ENCODE peak calls at places on chromosomes 2 and 18, in nine cellular contexts. J is mesenchymal stem cell, B is adrenal gland, K is thoracic aorta, M is heart right ventricle, T is GM23248, H is H7, L is PC-3, X is lower lobe of right lung. G is an unnamed sample. For H3K36me3, the result is how much of the 10 kb centered on the place peaks cover.

GRCh38 chr2:64558682-64559081 is 34.6 kb downstream of the AFTPH start:
- DNase-seq in X (no peak), L (no peak), T (no peak), M (no peak), B (no peak), J (no peak), K (no peak), H (no peak), G (no peak)

GRCh38 chr2:141035846-141036420 is 1094.9 kb downstream of the LRP1B start:
- DNase-seq in J (peak), B (no peak), L (no peak), K (no peak), M (no peak), H (no peak), X (no peak), T (no peak), G (no peak)

GRCh38 chr2:102241616-102242260 is 54.9 kb downstream of the IL1RL2 start:
- DNase-seq in K (no peak), L (peak), H (no peak), X (no peak), J (peak), M (no peak), B (no peak), T (no peak), G (no peak)

GRCh38 chr18:74420491-74420890 is 36.6 kb downstream of the DIPK1C start:
- DNase-seq in B (no peak), L (no peak), H (no peak), K (no peak), J (no peak), T (no peak), X (no peak), M (peak), G (peak)

GRCh38 chr2:141329949-141330348 is 800.9 kb downstream of the LRP1B start:
- DNase-seq in T (peak), M (no peak), X (no peak), K (no peak), B (no peak), J (peak), L (peak), H (no peak), G (no peak)

GRCh38 chr18:31450409-31450808 is 2.9 kb downstream of the DSG3 start:
- DNase-seq in T (no peak), M (no peak), L (no peak), K (no peak), X (no peak), H (no peak), J (no peak), B (no peak), G (no peak)

GRCh38 chr2:239832995-239833727 is 192.0 kb downstream of the NDUFA10 start:
- DNase-seq in J (no peak), H (peak), M (no peak), T (no peak), L (no peak), X (no peak), B (no peak), K (no peak), G (no peak)

GRCh38 chr2:234978466-234979203 is 26.8 kb downstream of the SH3BP4 start:
- DNase-seq in J (no peak), K (no peak), L (peak), B (no peak), M (no peak), T (peak), X (no peak), H (no peak), G (no peak)

GRCh38 chr18:44536041-44536440 is 144.6 kb upstream of the SETBP1 start:
- DNase-seq in X (no peak), K (no peak), J (no peak), B (no peak), H (no peak), L (peak), M (no peak), T (peak), G (no peak)

GRCh38 chr2:4358855-4359254 is 655.5 kb downstream of the DCDC2C start:
- DNase-seq in H (no peak), K (no peak), M (no peak), X (no peak), B (no peak), J (no peak), T (no peak), L (no peak), G (no peak)

GRCh38 chr2:224417361-224417729 is 15.4 kb upstream of the FAM124B start:
- DNase-seq in M (no peak), K (no peak), X (no peak), J (no peak), H (no peak), B (no peak), T (no peak), L (no peak), G (no peak)

GRCh38 chr2:226079677-226080076 is 680.2 kb downstream of the NYAP2 start:
- DNase-seq in H (no peak), J (peak), B (no peak), X (no peak), M (no peak), T (peak), K (no peak), L (peak), G (no peak)

GRCh38 chr2:69013837-69014796 is 1.1 kb downstream of the ANTXR1 start:
- DNase-seq in K (no peak), H (peak), M (no peak), L (peak), X (no peak), T (peak), J (peak), B (no peak), G (no peak)

GRCh38 chr2:111068435-111069058 is 52.2 kb upstream of the BCL2L11 start:
- DNase-seq in H (peak), M (no peak), T (no peak), X (no peak), B (no peak), K (no peak), L (peak), J (no peak), G (peak)

GRCh38 chr2:148817210-148817708 is 57.8 kb upstream of the KIF5C start:
- DNase-seq in K (no peak), T (no peak), L (no peak), J (peak), H (no peak), X (no peak), B (peak), M (peak), G (no peak)

GRCh38 chr2:13009027-13009426 is 292.3 kb downstream of the TRIB2 start:
- DNase-seq in L (no peak), J (peak), H (no peak), M (no peak), X (no peak), K (no peak), T (peak), B (no peak), G (no peak)

GRCh38 chr2:190340369-190340768 is 3.0 kb upstream of the INPP1 start:
- DNase-seq in L (peak), M (no peak), B (no peak), K (no peak), T (peak), X (no peak), H (peak), J (peak), G (no peak)

GRCh38 chr18:49013961-49014604 is 63.3 kb upstream of the SMAD7 start:
- DNase-seq in B (peak), J (no peak), K (no peak), L (no peak), T (no peak), M (no peak), X (peak), H (peak), G (no peak)

GRCh38 chr18:44740000-44740399 is 59.3 kb downstream of the SETBP1 start:
- DNase-seq in K (no peak), B (no peak), M (no peak), J (no peak), T (no peak), X (no peak), H (no peak), L (peak), G (no peak)

GRCh38 chr2:86052676-86053075 is 53.0 kb downstream of the POLR1A start:
- DNase-seq in K (no peak), T (no peak), J (no peak), M (no peak), L (no peak), H (peak), B (peak), X (no peak), G (no peak)

GRCh38 chr2:32947484-32948143 is 861 bp downstream of the LTBP1 start:
- DNase-seq in K (no peak), B (peak), M (peak), H (peak), L (peak), J (peak), T (peak), X (no peak), G (peak)

GRCh38 chr18:37362158-37362890 is 203.3 kb downstream of the CELF4 start:
- DNase-seq in B (peak), L (no peak), X (no peak), J (no peak), K (no peak), H (peak), M (no peak), T (no peak), G (no peak)

GRCh38 chr2:235141411-235142128 is 189.8 kb downstream of the SH3BP4 start:
- DNase-seq in X (no peak), B (no peak), M (no peak), H (no peak), T (no peak), L (no peak), K (no peak), J (no peak), G (no peak)

GRCh38 chr2:224982910-224983688 is 59.2 kb downstream of the DOCK10 start:
- DNase-seq in J (peak), H (no peak), M (no peak), B (no peak), T (peak), X (peak), L (no peak), K (no peak), G (peak)

GRCh38 chr2:191184457-191184856 is 33.7 kb upstream of the STAT4 start:
- DNase-seq in J (no peak), L (no peak), X (no peak), K (no peak), M (no peak), H (no peak), T (no peak), B (no peak), G (no peak)

GRCh38 chr2:47269316-47270232 is 114.5 kb upstream of the STPG4 start:
- DNase-seq in T (peak), H (no peak), X (peak), B (peak), K (peak), J (peak), M (peak), L (peak), G (peak)

GRCh38 chr2:99936065-99936464 is 206.3 kb downstream of the AFF3 start:
- DNase-seq in T (no peak), X (no peak), J (no peak), K (no peak), L (no peak), H (no peak), M (no peak), B (no peak), G (no peak)

GRCh38 chr2:6968319-6969100 is 51.3 kb downstream of the RNF144A start:
- DNase-seq in T (no peak), X (no peak), J (peak), K (no peak), H (peak), M (peak), L (no peak), B (no peak), G (no peak)

GRCh38 chr18:45106331-45106774 is 425.7 kb downstream of the SETBP1 start:
- DNase-seq in J (peak), M (no peak), L (peak), K (no peak), B (no peak), H (no peak), T (peak), X (no peak), G (no peak)

GRCh38 chr2:47485751-47486300 is 82.9 kb downstream of the MSH2 start:
- DNase-seq in K (no peak), L (no peak), M (no peak), X (no peak), H (no peak), J (no peak), T (peak), B (no peak), G (no peak)

GRCh38 chr2:83528746-83529145 is 930.3 kb downstream of the SUCLG1 start:
- DNase-seq in J (no peak), L (no peak), T (no peak), X (no peak), H (no peak), M (no peak), B (no peak), K (no peak), G (no peak)

GRCh38 chr2:11955883-11956282 is 209.5 kb downstream of the LPIN1 start:
- DNase-seq in H (no peak), X (no peak), J (no peak), L (no peak), K (no peak), B (no peak), M (no peak), T (no peak), G (no peak)

DNA sequence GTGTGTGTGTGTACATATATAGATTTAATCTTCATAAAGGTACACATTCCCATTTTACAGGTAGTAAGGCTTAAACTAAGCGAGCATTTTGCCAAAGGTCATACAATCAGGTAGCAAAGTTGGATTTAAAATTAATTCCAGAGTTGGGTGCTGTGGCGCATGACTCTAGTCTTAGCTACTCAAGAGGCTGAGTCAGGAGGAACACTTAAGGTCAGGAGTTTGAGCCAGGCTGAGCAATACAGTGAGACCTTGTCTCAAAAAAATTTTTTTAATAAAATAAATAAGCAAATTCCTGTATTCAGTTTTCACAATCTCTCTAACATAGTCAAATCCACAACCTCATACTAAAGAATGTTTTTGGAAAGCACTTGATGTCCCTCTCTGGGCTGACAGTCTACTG is 111.5 kb upstream of the LDLRAD4 start:
- DNase-seq in T (peak), L (no peak), X (no peak), J (no peak), M (no peak), B (no peak), H (no peak), K (no peak), G (no peak)
- H3K36me3 ChIP-seq in T (under half), L (half or more), X (half or more), J (under half), M (under half), B (under half), H (under half), K (under half), G (under half)

GRCh38 chr2:229858351-229858750 is 63.5 kb downstream of the TRIP12 start:
- DNase-seq in H (no peak), B (no peak), T (no peak), L (no peak), X (no peak), M (no peak), J (no peak), K (no peak), G (no peak)

GRCh38 chr2:229856416-229856815 is 65.4 kb downstream of the TRIP12 start:
- DNase-seq in B (no peak), L (no peak), M (no peak), H (no peak), K (no peak), J (no peak), X (no peak), T (no peak), G (no peak)

GRCh38 chr2:229857634-229858033 is 64.2 kb downstream of the TRIP12 start:
- DNase-seq in J (peak), K (no peak), M (no peak), H (no peak), T (no peak), L (no peak), X (no peak), B (no peak), G (no peak)

GRCh38 chr2:229852565-229852964 is 69.2 kb downstream of the TRIP12 start:
- DNase-seq in J (peak), K (no peak), H (no peak), M (peak), L (peak), T (peak), B (peak), X (no peak), G (no peak)

DNA sequence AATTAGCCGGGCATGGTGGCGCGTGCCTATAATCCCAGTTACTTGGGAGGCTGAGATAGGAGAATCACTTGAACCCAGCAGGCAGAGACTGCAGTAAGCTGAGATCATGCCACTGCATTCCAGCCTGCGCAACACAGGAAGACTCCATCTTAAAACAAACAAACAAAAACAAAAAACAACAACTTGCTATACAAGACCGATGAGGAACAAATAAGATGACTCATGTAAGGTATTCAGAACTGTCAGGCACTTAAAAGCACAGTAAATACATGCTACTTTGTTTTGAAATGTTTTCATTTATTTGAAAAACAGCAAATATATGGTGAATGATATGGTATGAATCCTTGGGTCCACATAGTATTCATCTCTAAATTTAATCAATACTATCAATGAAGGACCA is 66.7 kb downstream of the TRIP12 start:
- DNase-seq in K (no peak), M (no peak), L (no peak), J (peak), H (no peak), X (no peak), T (no peak), B (no peak), G (no peak)
- H3K36me3 ChIP-seq in K (under half), M (under half), L (under half), J (under half), H (under half), X (under half), T (under half), B (under half), G (under half)

GRCh38 chr18:9211955-9212354 is 75.4 kb downstream of the ANKRD12 start:
- DNase-seq in K (no peak), T (no peak), H (no peak), M (no peak), X (no peak), J (peak), L (no peak), B (no peak), G (no peak)
- H3K36me3 ChIP-seq in K (under half), T (half or more), H (under half), M (under half), X (half or more), J (under half), L (under half), B (under half), G (under half)

DNA sequence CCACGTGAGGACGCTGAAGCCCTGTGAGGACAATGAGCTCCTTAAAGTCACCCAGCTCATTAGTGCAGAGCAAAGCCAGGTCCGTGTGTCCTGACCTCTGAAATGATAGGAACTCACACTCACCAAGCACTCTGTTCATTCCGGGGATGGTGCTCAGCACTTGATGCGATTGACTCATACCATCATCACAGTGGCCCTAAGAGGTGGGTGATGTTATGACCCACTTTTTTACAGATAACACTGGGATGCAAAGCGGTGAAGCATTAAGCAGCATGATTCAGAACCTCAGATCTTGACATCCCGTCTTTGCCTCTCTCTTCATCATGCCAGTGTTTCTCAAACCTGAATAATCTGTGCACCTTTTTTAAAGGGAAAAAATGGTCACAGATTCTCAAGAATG is 234.8 kb downstream of the ALPK2 start:
- DNase-seq in B (no peak), J (no peak), H (no peak), K (no peak), X (no peak), M (no peak), T (peak), L (no peak), G (no peak)
- H3K36me3 ChIP-seq in B (under half), J (under half), H (under half), K (under half), X (half or more), M (under half), T (under half), L (under half), G (under half)